ENCODE peak calls at places on chromosomes 5 and 9, in four cellular contexts. O is SK-MEL-5, D is A172, G is RPMI8226. A is an unnamed sample.

GRCh38 chr9:112248722-112249121 is 73.6 kb upstream of the SUSD1 start:
- DNase-seq in O (no peak), D (no peak), G (no peak), A (no peak)

GRCh38 chr9:79572032-79572890 is 496 bp downstream of the TLE4 start:
- DNase-seq in O (peak; percentile 17), D (no peak), G (peak; percentile 52), A (peak; percentile 57)

GRCh38 chr9:23577611-23578010 is 248.4 kb downstream of the ELAVL2 start:
- DNase-seq in O (no peak), D (no peak), G (no peak), A (no peak)

GRCh38 chr9:98989036-98990000 is 45.6 kb downstream of the COL15A1 start:
- DNase-seq in O (peak; percentile 77), D (peak; percentile 100), G (no peak), A (peak; percentile 98)

GRCh38 chr5:68433921-68434879 is 218.6 kb downstream of the PIK3R1 start:
- DNase-seq in O (peak; percentile 33), D (peak; percentile 94), G (peak; percentile 51), A (peak; percentile 87)

GRCh38 chr9:91159664-91160121 is 202.0 kb downstream of the AUH start:
- DNase-seq in O (no peak), D (no peak), G (peak; percentile 34), A (no peak)

GRCh38 chr9:33816327-33817252 is at the start of gene UBE2R2:
- DNase-seq in O (peak; percentile 85), D (peak; percentile 84), G (peak; percentile 93), A (peak; percentile 97)

GRCh38 chr9:102700936-102701335 is 294.2 kb upstream of the CYLC2 start:
- DNase-seq in O (peak; percentile 92), D (peak; percentile 8), G (no peak), A (no peak)

GRCh38 chr5:128649183-128649582 is 111.1 kb upstream of the FBN2 start:
- DNase-seq in O (no peak), D (no peak), G (no peak), A (no peak)

GRCh38 chr5:74304536-74304935 is 336.0 kb downstream of the ENC1 start:
- DNase-seq in O (no peak), D (no peak), G (no peak), A (no peak)

GRCh38 chr9:136655244-136656225 is 7.2 kb upstream of the EGFL7 start:
- DNase-seq in O (no peak), D (no peak), G (no peak), A (no peak)

GRCh38 chr9:13139641-13140171 is 139.8 kb downstream of the MPDZ start:
- DNase-seq in O (peak; percentile 81), D (peak; percentile 81), G (no peak), A (peak; percentile 35)

GRCh38 chr5:88377705-88378656 is 109.3 kb upstream of the TMEM161B start:
- DNase-seq in O (no peak), D (peak; percentile 4), G (no peak), A (no peak)

GRCh38 chr5:137022043-137022442 is 477.1 kb downstream of the SPOCK1 start:
- DNase-seq in O (no peak), D (peak; percentile 8), G (no peak), A (no peak)

GRCh38 chr9:126058631-126059030 is 268.0 kb upstream of the MVB12B start:
- DNase-seq in O (no peak), D (no peak), G (no peak), A (no peak)

A was measured in hepatic stellate cell.